ENCODE peak calls at places on chromosome 14, in five cellular contexts. One of them, this sample, is unnamed.

GRCh38 chr14:50366589-50366988 is 30.1 kb downstream of the CDKL1 start:
- DNase-seq in K562: no peak
- DNase-seq in GM12878: no peak
- DNase-seq in HepG2: no peak
- DNase-seq in HCT116: no peak
- DNase-seq in this sample: no peak

GRCh38 chr14:54673193-54674121 is 106.5 kb downstream of the SAMD4A start:
- DNase-seq in K562: no peak
- DNase-seq in GM12878: no peak
- DNase-seq in HepG2: no peak
- DNase-seq in HCT116: no peak
- DNase-seq in this sample: no peak

GRCh38 chr14:99560946-99561683 is 42.9 kb downstream of the CCDC85C start:
- DNase-seq in K562: no peak
- DNase-seq in GM12878: no peak
- DNase-seq in HepG2: no peak
- DNase-seq in HCT116: no peak
- DNase-seq in this sample: no peak

GRCh38 chr14:99883866-99884650 is 90.8 kb downstream of the EML1 start:
- DNase-seq in K562: no peak
- DNase-seq in GM12878: no peak
- DNase-seq in HepG2: no peak
- DNase-seq in HCT116: no peak
- DNase-seq in this sample: peak; percentile 25

GRCh38 chr14:94026886-94027469 is 838 bp downstream of the OTUB2 start:
- DNase-seq in K562: no peak
- DNase-seq in GM12878: no peak
- DNase-seq in HepG2: no peak
- DNase-seq in HCT116: no peak
- DNase-seq in this sample: no peak

GRCh38 chr14:92651793-92652382 is 96.5 kb downstream of the LGMN start:
- DNase-seq in K562: no peak
- DNase-seq in GM12878: no peak
- DNase-seq in HepG2: no peak
- DNase-seq in HCT116: no peak
- DNase-seq in this sample: no peak

GRCh38 chr14:69614592-69614991 is 3.2 kb downstream of the SUSD6 start:
- DNase-seq in K562: no peak
- DNase-seq in GM12878: peak; percentile 84
- DNase-seq in HepG2: no peak
- DNase-seq in HCT116: no peak
- DNase-seq in this sample: no peak

GRCh38 chr14:84228702-84229101 is 1301.2 kb upstream of the FLRT2 start:
- DNase-seq in K562: no peak
- DNase-seq in GM12878: no peak
- DNase-seq in HepG2: no peak
- DNase-seq in HCT116: no peak
- DNase-seq in this sample: no peak

GRCh38 chr14:54435500-54435981 is 5.6 kb downstream of the CNIH1 start:
- DNase-seq in K562: peak; percentile 20
- DNase-seq in GM12878: no peak
- DNase-seq in HepG2: no peak
- DNase-seq in HCT116: no peak
- DNase-seq in this sample: no peak

GRCh38 chr14:51607677-51608076 is 44.0 kb upstream of the FRMD6 start:
- DNase-seq in K562: no peak
- DNase-seq in GM12878: no peak
- DNase-seq in HepG2: no peak
- DNase-seq in HCT116: no peak
- DNase-seq in this sample: no peak

GRCh38 chr14:23573384-23573783 is 5.2 kb downstream of the JPH4 start:
- DNase-seq in K562: no peak
- DNase-seq in GM12878: no peak
- DNase-seq in HepG2: no peak
- DNase-seq in HCT116: no peak
- DNase-seq in this sample: no peak

GRCh38 chr14:37597538-37598084 is 2.2 kb downstream of the TTC6 start:
- DNase-seq in K562: no peak
- DNase-seq in GM12878: no peak
- DNase-seq in HepG2: no peak
- DNase-seq in HCT116: no peak
- DNase-seq in this sample: no peak

GRCh38 chr14:37599527-37600368 is 4.3 kb downstream of the TTC6 start:
- DNase-seq in K562: no peak
- DNase-seq in GM12878: no peak
- DNase-seq in HepG2: no peak
- DNase-seq in HCT116: no peak
- DNase-seq in this sample: no peak

GRCh38 chr14:37596790-37597189 is 1.4 kb downstream of the TTC6 start:
- DNase-seq in K562: no peak
- DNase-seq in GM12878: no peak
- DNase-seq in HepG2: no peak
- DNase-seq in HCT116: no peak
- DNase-seq in this sample: no peak

GRCh38 chr14:37598973-37599526 is 3.6 kb downstream of the TTC6 start:
- DNase-seq in K562: no peak
- DNase-seq in GM12878: no peak
- DNase-seq in HepG2: no peak
- DNase-seq in HCT116: no peak
- DNase-seq in this sample: no peak

GRCh38 chr14:37598085-37598972 is 2.9 kb downstream of the TTC6 start:
- DNase-seq in K562: no peak
- DNase-seq in GM12878: no peak
- DNase-seq in HepG2: no peak
- DNase-seq in HCT116: no peak
- DNase-seq in this sample: no peak
- H3K9me3 ChIP-seq in K562: no peaks in the 10 kb centered on the region
- H3K9me3 ChIP-seq in GM12878: no peaks in the 10 kb centered on the region
- H3K9me3 ChIP-seq in HepG2: no peaks in the 10 kb centered on the region
- H3K9me3 ChIP-seq in HCT116: no peaks in the 10 kb centered on the region
- H3K9me3 ChIP-seq in this sample: no peaks in the 10 kb centered on the region

GRCh38 chr14:61365667-61366194 is 44.4 kb downstream of the PRKCH start:
- DNase-seq in K562: no peak
- DNase-seq in GM12878: no peak
- DNase-seq in HepG2: no peak
- DNase-seq in HCT116: no peak
- DNase-seq in this sample: no peak
- TF ChIP-seq ZNF274 in K562: no peak
- TF ChIP-seq ZNF274 in GM12878: no peak
- TF ChIP-seq ZNF274 in HepG2: no peak
- TF ChIP-seq ZNF274 in HCT116: no peak
- TF ChIP-seq ZNF274 in this sample: no peak

GRCh38 chr14:71168564-71168963 is 261.3 kb downstream of the PCNX1 start:
- DNase-seq in K562: no peak
- DNase-seq in GM12878: no peak
- DNase-seq in HepG2: no peak
- DNase-seq in HCT116: no peak
- DNase-seq in this sample: no peak
- TF ChIP-seq YY1 in K562: no peak
- TF ChIP-seq YY1 in GM12878: no peak
- TF ChIP-seq YY1 in HepG2: no peak
- TF ChIP-seq YY1 in HCT116: no peak
- TF ChIP-seq YY1 in this sample: no peak

DNA sequence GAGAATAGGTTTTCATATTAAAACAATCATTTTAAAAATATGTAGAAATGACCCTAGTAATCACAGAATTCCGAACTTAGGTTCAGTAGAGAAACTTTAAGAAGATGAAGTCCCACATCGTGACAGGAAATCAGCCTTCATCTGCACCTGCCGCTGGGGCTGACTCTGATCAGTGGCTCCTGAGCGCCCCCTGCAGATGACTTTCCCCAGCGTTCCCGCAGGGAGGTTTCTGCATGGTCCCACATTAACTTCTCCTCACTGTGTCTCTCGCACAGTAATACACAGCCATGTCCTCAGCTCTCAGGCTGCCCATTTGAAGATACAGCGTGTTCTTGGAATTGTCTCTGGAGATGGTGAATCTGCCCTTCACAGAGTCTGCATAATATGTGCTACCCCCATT is 1131.1 kb downstream of the TMEM121 start:
- DNase-seq in K562: no peak
- DNase-seq in GM12878: no peak
- DNase-seq in HepG2: no peak
- DNase-seq in HCT116: no peak
- DNase-seq in this sample: no peak
- H3K9me3 ChIP-seq in K562: no peaks in the 10 kb centered on the region
- H3K9me3 ChIP-seq in GM12878: no peaks in the 10 kb centered on the region
- H3K9me3 ChIP-seq in HepG2: no peaks in the 10 kb centered on the region
- H3K9me3 ChIP-seq in HCT116: peaks cover 5% of the 10 kb centered on the region
- H3K9me3 ChIP-seq in this sample: peaks cover 12% of the 10 kb centered on the region

GRCh38 chr14:95301527-95302187 is 18.1 kb downstream of the CLMN start:
- DNase-seq in K562: no peak
- DNase-seq in GM12878: no peak
- DNase-seq in HepG2: no peak
- DNase-seq in HCT116: no peak
- DNase-seq in this sample: no peak
- TF ChIP-seq ZNF274 in K562: no peak
- TF ChIP-seq ZNF274 in GM12878: no peak
- TF ChIP-seq ZNF274 in HepG2: no peak
- TF ChIP-seq ZNF274 in HCT116: no peak
- TF ChIP-seq ZNF274 in this sample: no peak

GRCh38 chr14:66508846-66509621 is 1.1 kb downstream of the GPHN start:
- DNase-seq in K562: peak; percentile 17
- DNase-seq in GM12878: peak; percentile 55
- DNase-seq in HepG2: no peak
- DNase-seq in HCT116: no peak
- DNase-seq in this sample: no peak

GRCh38 chr14:66509874-66510273 is 1.9 kb downstream of the GPHN start:
- DNase-seq in K562: no peak
- DNase-seq in GM12878: no peak
- DNase-seq in HepG2: no peak
- DNase-seq in HCT116: no peak
- DNase-seq in this sample: no peak

GRCh38 chr14:66507722-66508546 is at the start of gene GPHN:
- DNase-seq in K562: peak; percentile 82
- DNase-seq in GM12878: peak; percentile 95
- DNase-seq in HepG2: peak; percentile 95
- DNase-seq in HCT116: peak; percentile 98
- DNase-seq in this sample: peak; percentile 87

GRCh38 chr14:66508547-66508845 is 549 bp downstream of the GPHN start:
- DNase-seq in K562: no peak
- DNase-seq in GM12878: no peak
- DNase-seq in HepG2: no peak
- DNase-seq in HCT116: no peak
- DNase-seq in this sample: no peak

DNA sequence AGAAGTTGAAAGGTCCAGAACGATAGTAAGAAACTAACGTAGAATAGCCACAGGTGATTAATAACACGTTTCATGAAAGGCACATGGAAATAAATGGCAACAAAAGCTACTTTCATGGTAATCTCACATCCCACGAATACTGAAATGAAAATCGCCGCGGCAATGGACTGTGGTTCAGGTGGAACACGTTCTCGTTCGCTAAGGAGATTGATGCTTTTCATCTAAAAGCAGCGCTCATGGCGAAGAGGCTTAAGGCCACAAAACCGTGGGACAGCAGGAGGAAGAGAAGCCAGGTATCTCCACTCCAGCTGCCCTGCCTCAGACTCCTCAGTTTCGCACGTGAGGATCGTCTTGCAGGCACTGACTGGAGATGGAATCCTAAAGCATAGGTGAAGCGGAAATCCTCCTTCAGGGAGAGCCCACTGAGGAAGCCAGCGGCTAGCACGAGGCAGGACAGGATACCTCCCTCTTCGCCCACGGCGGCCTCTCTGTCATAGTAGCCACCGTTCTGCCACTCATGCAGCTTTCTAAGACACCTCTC is 696 bp upstream of the GPHN start:
- DNase-seq in K562: no peak
- DNase-seq in GM12878: no peak
- DNase-seq in HepG2: no peak
- DNase-seq in HCT116: peak; percentile 34
- DNase-seq in this sample: peak; percentile 5
- TF ChIP-seq YY1 in K562: no peak
- TF ChIP-seq YY1 in GM12878: no peak
- TF ChIP-seq YY1 in HepG2: no peak
- TF ChIP-seq YY1 in HCT116: no peak
- TF ChIP-seq YY1 in this sample: no peak

DNA sequence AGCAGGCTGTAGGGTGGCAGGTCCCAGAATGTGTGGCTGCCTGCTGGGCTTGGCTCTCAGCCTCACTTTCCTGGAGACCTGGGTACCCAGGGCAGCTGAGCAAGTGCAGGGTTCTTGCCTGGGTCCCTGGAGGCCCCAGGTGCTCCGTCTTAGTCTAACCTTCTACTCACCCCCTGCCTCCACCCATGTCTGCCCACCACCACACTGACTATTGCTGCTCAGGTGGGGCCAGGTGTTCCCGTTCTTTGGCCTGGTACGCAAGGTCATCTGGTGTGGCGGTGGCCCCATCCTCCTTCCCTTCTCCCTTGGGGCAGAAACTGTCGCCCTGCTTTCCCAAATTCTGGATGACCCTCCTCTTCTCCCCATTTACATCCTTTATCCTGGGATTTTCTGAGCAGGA is 319.9 kb downstream of the TMEM121 start:
- DNase-seq in K562: no peak
- DNase-seq in GM12878: no peak
- DNase-seq in HepG2: no peak
- DNase-seq in HCT116: no peak
- DNase-seq in this sample: no peak
- H3K9me3 ChIP-seq in K562: no peaks in the 10 kb centered on the region
- H3K9me3 ChIP-seq in GM12878: no peaks in the 10 kb centered on the region
- H3K9me3 ChIP-seq in HepG2: no peaks in the 10 kb centered on the region
- H3K9me3 ChIP-seq in HCT116: no peaks in the 10 kb centered on the region
- H3K9me3 ChIP-seq in this sample: no peaks in the 10 kb centered on the region

This sample was measured in NT2/D1.